ENCODE peak calls at places on chromosomes 12 and 14, in four cellular contexts. One of them, this sample, is unnamed.

GRCh38 chr12:19639781-19640180 is 200.5 kb downstream of the AEBP2 start:
- DNase-seq in HEK293T: no peak
- DNase-seq in HepG2: no peak
- DNase-seq in GM12878: no peak
- DNase-seq in this sample: no peak

GRCh38 chr12:2739832-2740641 is 54.7 kb upstream of the FKBP4 start:
- DNase-seq in HEK293T: no peak
- DNase-seq in HepG2: peak
- DNase-seq in GM12878: no peak
- DNase-seq in this sample: no peak

GRCh38 chr12:12442548-12443071 is 85.7 kb downstream of the BORCS5 start:
- DNase-seq in HEK293T: no peak
- DNase-seq in HepG2: no peak
- DNase-seq in GM12878: no peak
- DNase-seq in this sample: peak

GRCh38 chr14:29548948-29549370 is 378.7 kb downstream of the PRKD1 start:
- DNase-seq in HEK293T: peak
- DNase-seq in HepG2: peak
- DNase-seq in GM12878: peak
- DNase-seq in this sample: peak

GRCh38 chr14:23566782-23567185 is 807 bp downstream of the AP1G2 start:
- DNase-seq in HEK293T: no peak
- DNase-seq in HepG2: no peak
- DNase-seq in GM12878: no peak
- DNase-seq in this sample: no peak

GRCh38 chr12:49975370-49975761 is 2.6 kb downstream of the AQP6 start:
- DNase-seq in HEK293T: no peak
- DNase-seq in HepG2: no peak
- DNase-seq in GM12878: no peak
- DNase-seq in this sample: no peak

GRCh38 chr14:75513911-75514672 is 8.2 kb upstream of the BATF start:
- DNase-seq in HEK293T: no peak
- DNase-seq in HepG2: no peak
- DNase-seq in GM12878: peak
- DNase-seq in this sample: no peak

GRCh38 chr12:114311966-114312365 is 94.0 kb downstream of the TBX5 start:
- DNase-seq in HEK293T: no peak
- DNase-seq in HepG2: no peak
- DNase-seq in GM12878: no peak
- DNase-seq in this sample: no peak

GRCh38 chr12:52759218-52759617 is 17.9 kb downstream of the KRT76 start:
- DNase-seq in HEK293T: no peak
- DNase-seq in HepG2: no peak
- DNase-seq in GM12878: no peak
- DNase-seq in this sample: no peak

GRCh38 chr14:68825729-68826128 is 32.9 kb upstream of the ZFP36L1 start:
- DNase-seq in HEK293T: no peak
- DNase-seq in HepG2: no peak
- DNase-seq in GM12878: no peak
- DNase-seq in this sample: no peak

GRCh38 chr12:88052686-88053085 is 23.5 kb upstream of the C12orf50 start:
- DNase-seq in HEK293T: peak
- DNase-seq in HepG2: peak
- DNase-seq in GM12878: no peak
- DNase-seq in this sample: peak

GRCh38 chr14:71610149-71610548 is 322.1 kb upstream of the RGS6 start:
- DNase-seq in HEK293T: no peak
- DNase-seq in HepG2: no peak
- DNase-seq in GM12878: no peak
- DNase-seq in this sample: no peak

GRCh38 chr12:121522962-121523361 is 57.9 kb downstream of the KDM2B start:
- DNase-seq in HEK293T: no peak
- DNase-seq in HepG2: no peak
- DNase-seq in GM12878: peak
- DNase-seq in this sample: no peak

GRCh38 chr12:86772688-86773087 is 516.5 kb upstream of the MGAT4C start:
- DNase-seq in HEK293T: no peak
- DNase-seq in HepG2: no peak
- DNase-seq in GM12878: no peak
- DNase-seq in this sample: no peak

GRCh38 chr14:36478782-36479181 is 41.2 kb downstream of the NKX2-1 start:
- DNase-seq in HEK293T: no peak
- DNase-seq in HepG2: no peak
- DNase-seq in GM12878: no peak
- DNase-seq in this sample: no peak

GRCh38 chr14:102464006-102464405 is 45.6 kb downstream of the ANKRD9 start:
- DNase-seq in HEK293T: no peak
- DNase-seq in HepG2: no peak
- DNase-seq in GM12878: no peak
- DNase-seq in this sample: no peak

GRCh38 chr14:74326369-74327152 is 21.7 kb upstream of the VRTN start:
- DNase-seq in HEK293T: no peak
- DNase-seq in HepG2: peak
- DNase-seq in GM12878: no peak
- DNase-seq in this sample: no peak

GRCh38 chr14:55031190-55031589 is 4.2 kb downstream of the SOCS4 start:
- DNase-seq in HEK293T: no peak
- DNase-seq in HepG2: no peak
- DNase-seq in GM12878: no peak
- DNase-seq in this sample: no peak

GRCh38 chr14:64442300-64442988 is 22.9 kb upstream of the AKAP5 start:
- DNase-seq in HEK293T: no peak
- DNase-seq in HepG2: no peak
- DNase-seq in GM12878: no peak
- DNase-seq in this sample: peak

GRCh38 chr14:40476005-40476404 is 1043.8 kb upstream of the FBXO33 start:
- DNase-seq in HEK293T: no peak
- DNase-seq in HepG2: no peak
- DNase-seq in GM12878: no peak
- DNase-seq in this sample: no peak

GRCh38 chr14:93107383-93107782 is 8.3 kb downstream of the ITPK1 start:
- DNase-seq in HEK293T: no peak
- DNase-seq in HepG2: no peak
- DNase-seq in GM12878: no peak
- DNase-seq in this sample: no peak

GRCh38 chr12:115749485-115749884 is 528.0 kb downstream of the MED13L start:
- DNase-seq in HEK293T: no peak
- DNase-seq in HepG2: no peak
- DNase-seq in GM12878: no peak
- DNase-seq in this sample: no peak

GRCh38 chr12:46124848-46125619 is 134.7 kb upstream of the SCAF11 start:
- DNase-seq in HEK293T: peak
- DNase-seq in HepG2: peak
- DNase-seq in GM12878: no peak
- DNase-seq in this sample: peak

GRCh38 chr12:50933459-50934124 is 18.8 kb upstream of the HIGD1C start:
- DNase-seq in HEK293T: no peak
- DNase-seq in HepG2: peak
- DNase-seq in GM12878: no peak
- DNase-seq in this sample: peak

GRCh38 chr12:71045781-71046180 is 112.0 kb downstream of the TSPAN8 start:
- DNase-seq in HEK293T: no peak
- DNase-seq in HepG2: no peak
- DNase-seq in GM12878: no peak
- DNase-seq in this sample: no peak

GRCh38 chr14:32104308-32104707 is 27.2 kb downstream of the ARHGAP5 start:
- DNase-seq in HEK293T: no peak
- DNase-seq in HepG2: no peak
- DNase-seq in GM12878: no peak
- DNase-seq in this sample: no peak

GRCh38 chr12:97877404-97877803 is 414.8 kb downstream of the RMST start:
- DNase-seq in HEK293T: no peak
- DNase-seq in HepG2: no peak
- DNase-seq in GM12878: no peak
- DNase-seq in this sample: no peak

DNA sequence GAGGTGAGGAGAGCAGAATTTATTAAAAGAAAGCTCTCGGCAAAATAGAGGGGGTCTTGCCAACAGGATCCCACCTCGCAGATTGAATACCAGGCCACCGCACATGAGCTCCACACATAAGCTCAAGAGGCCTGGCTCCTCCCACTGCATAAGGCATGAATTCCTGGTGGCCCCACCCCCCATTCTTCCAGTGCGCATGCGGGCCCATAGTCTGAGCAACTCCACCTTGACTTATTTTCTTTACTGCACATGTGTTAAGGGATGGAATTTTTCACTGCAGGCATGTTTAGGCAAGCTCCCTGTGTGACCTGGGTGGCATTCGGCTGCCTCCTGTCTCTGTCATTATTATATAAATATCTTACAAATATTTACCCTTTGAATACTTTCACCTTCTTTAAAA is 412.5 kb downstream of the RMST start:
- DNase-seq in HEK293T: no peak
- DNase-seq in HepG2: no peak
- DNase-seq in GM12878: no peak
- DNase-seq in this sample: no peak
- TF ChIP-seq TARDBP in HEK293T: no peak
- TF ChIP-seq TARDBP in HepG2: no peak
- TF ChIP-seq TARDBP in GM12878: no peak
- TF ChIP-seq TARDBP in this sample: no peak

DNA sequence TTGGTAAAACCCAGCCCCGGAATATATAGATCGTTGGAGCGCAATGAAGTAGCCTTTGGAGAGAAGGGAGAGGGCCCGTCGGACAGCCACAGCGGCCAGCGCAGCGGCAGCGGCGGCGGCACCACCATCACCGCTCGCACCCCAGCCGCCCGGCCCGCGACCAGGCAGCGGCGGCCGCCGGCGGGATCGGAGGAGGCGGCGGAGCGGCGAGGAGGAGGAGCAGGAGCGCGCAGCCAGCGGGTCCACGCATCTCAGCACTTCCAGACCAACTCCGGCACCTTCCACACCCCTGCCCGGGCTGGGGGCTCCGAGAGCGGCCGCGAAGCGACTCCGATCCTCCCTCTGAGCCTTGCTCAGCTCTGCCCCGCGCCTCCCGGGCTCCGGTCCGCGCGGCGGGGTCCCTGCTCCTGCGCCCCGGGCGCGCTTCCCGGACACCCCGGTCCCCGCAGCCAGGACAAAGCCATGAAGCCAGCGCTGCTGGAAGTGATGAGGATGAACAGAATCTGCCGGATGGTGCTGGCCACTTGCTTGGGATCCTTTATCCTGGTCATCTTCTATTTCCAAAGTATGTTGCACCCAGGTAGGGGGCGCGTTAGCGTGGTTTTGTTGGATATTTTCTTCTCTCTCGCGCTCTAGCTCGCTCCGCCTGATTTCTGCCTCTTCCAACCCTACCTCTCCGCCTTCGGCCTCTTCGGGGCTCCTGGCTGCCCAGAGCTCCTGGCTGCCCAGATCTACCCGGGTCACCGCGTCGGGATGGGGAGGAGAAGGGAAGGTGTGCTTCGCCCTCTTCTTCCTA is 400 bp downstream of the CHST11 start:
- DNase-seq in HEK293T: peak
- DNase-seq in HepG2: no peak
- DNase-seq in GM12878: no peak
- DNase-seq in this sample: peak
- TF ChIP-seq TARDBP in HEK293T: no peak
- TF ChIP-seq TARDBP in HepG2: no peak
- TF ChIP-seq TARDBP in GM12878: no peak
- TF ChIP-seq TARDBP in this sample: no peak

GRCh38 chr12:106892075-106892474 is 63.6 kb upstream of the TMEM263 start:
- DNase-seq in HEK293T: no peak
- DNase-seq in HepG2: no peak
- DNase-seq in GM12878: no peak
- DNase-seq in this sample: no peak
- TF ChIP-seq TARDBP in HEK293T: no peak
- TF ChIP-seq TARDBP in HepG2: no peak
- TF ChIP-seq TARDBP in GM12878: no peak
- TF ChIP-seq TARDBP in this sample: no peak

GRCh38 chr12:69056743-69057515 is 124.0 kb upstream of the CPM start:
- DNase-seq in HEK293T: no peak
- DNase-seq in HepG2: no peak
- DNase-seq in GM12878: no peak
- DNase-seq in this sample: no peak
- TF ChIP-seq TARDBP in HEK293T: no peak
- TF ChIP-seq TARDBP in HepG2: no peak
- TF ChIP-seq TARDBP in GM12878: no peak
- TF ChIP-seq TARDBP in this sample: no peak

GRCh38 chr14:61145258-61145902 is 135.8 kb downstream of the TMEM30B start:
- DNase-seq in HEK293T: no peak
- DNase-seq in HepG2: no peak
- DNase-seq in GM12878: no peak
- DNase-seq in this sample: no peak
- TF ChIP-seq TARDBP in HEK293T: no peak
- TF ChIP-seq TARDBP in HepG2: no peak
- TF ChIP-seq TARDBP in GM12878: no peak
- TF ChIP-seq TARDBP in this sample: no peak

DNA sequence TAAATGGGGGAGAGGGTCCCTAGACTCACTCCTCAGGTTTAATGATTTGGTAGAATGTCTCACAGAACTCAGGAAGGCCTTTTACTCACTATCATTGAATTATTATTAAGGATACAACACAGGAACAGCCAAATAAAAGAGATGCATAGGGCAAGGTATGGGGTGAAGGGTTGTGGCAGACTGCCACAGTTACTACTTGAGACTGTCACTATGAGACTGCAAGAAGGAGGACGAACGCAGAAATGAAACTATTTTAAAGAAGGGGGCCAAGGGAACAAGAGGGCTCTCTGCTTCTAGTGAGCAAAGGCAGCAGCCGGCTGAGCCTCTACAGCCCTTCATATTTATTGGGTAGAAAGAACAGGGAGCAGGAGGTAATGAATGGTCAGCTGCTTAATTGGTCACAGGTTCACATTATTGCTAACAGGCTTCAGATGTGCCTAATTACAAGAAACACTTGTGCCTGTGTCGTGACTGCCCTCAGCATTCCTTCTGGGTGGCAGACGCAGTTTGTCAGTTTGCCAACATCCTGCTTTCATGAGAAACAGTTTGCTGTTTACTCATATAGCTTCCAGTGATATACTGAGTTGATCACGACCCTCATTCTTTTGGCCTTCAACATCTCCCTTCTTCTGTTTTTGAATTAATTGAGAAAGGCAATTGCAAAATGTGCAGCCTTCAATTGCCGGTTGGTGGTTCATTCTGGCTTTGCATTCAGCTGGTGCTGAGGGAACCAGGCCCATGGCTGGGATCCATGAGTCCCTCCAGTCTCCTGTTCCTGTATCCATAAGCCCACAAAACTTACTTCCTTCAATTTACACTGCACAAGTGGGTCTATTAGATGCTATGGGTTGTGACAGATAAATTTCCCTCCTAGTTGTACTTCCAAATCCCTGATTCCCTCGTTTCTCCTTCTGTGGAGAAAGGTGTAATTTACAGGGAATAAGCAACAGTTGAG is 82.8 kb upstream of the PLEKHG7 start:
- DNase-seq in HEK293T: no peak
- DNase-seq in HepG2: no peak
- DNase-seq in GM12878: no peak
- DNase-seq in this sample: no peak
- TF ChIP-seq TARDBP in HEK293T: no peak
- TF ChIP-seq TARDBP in HepG2: no peak
- TF ChIP-seq TARDBP in GM12878: no peak
- TF ChIP-seq TARDBP in this sample: no peak

GRCh38 chr14:38646391-38646790 is 390.5 kb upstream of the CLEC14A start:
- DNase-seq in HEK293T: no peak
- DNase-seq in HepG2: no peak
- DNase-seq in GM12878: no peak
- DNase-seq in this sample: no peak
- TF ChIP-seq TARDBP in HEK293T: no peak
- TF ChIP-seq TARDBP in HepG2: no peak
- TF ChIP-seq TARDBP in GM12878: no peak
- TF ChIP-seq TARDBP in this sample: no peak

GRCh38 chr14:53999061-53999488 is 42.5 kb upstream of the BMP4 start:
- DNase-seq in HEK293T: peak
- DNase-seq in HepG2: peak
- DNase-seq in GM12878: no peak
- DNase-seq in this sample: no peak
- TF ChIP-seq TARDBP in HEK293T: no peak
- TF ChIP-seq TARDBP in HepG2: no peak
- TF ChIP-seq TARDBP in GM12878: no peak
- TF ChIP-seq TARDBP in this sample: no peak

This sample was measured in K562.